ENCODE peak calls at places on chromosome 18, in six cellular contexts. One of them, this sample, is unnamed. For H3K36me3, the result is how much of the 10 kb centered on the place peaks cover.

GRCh38 chr18:74013955-74014354 is 133.7 kb downstream of the FBXO15 start:
- DNase-seq in mesenchymal stem cell: peak
- DNase-seq in IMR-90: peak
- DNase-seq in trophoblast cell: peak
- DNase-seq in neuronal stem cell: no peak
- DNase-seq in H1: no peak
- DNase-seq in this sample: no peak

GRCh38 chr18:8747440-8747937 is 42.1 kb downstream of the MTCL1 start:
- DNase-seq in IMR-90: peak
- DNase-seq in neuronal stem cell: no peak
- DNase-seq in mesenchymal stem cell: peak
- DNase-seq in H1: no peak
- DNase-seq in trophoblast cell: no peak
- DNase-seq in this sample: no peak

GRCh38 chr18:25561923-25562322 is 210.0 kb upstream of the ZNF521 start:
- DNase-seq in H1: no peak
- DNase-seq in trophoblast cell: peak
- DNase-seq in IMR-90: peak
- DNase-seq in mesenchymal stem cell: peak
- DNase-seq in neuronal stem cell: peak
- DNase-seq in this sample: peak

GRCh38 chr18:7158201-7158600 is 40.6 kb upstream of the LAMA1 start:
- DNase-seq in neuronal stem cell: no peak
- DNase-seq in IMR-90: peak
- DNase-seq in H1: peak
- DNase-seq in trophoblast cell: peak
- DNase-seq in mesenchymal stem cell: peak
- DNase-seq in this sample: peak

GRCh38 chr18:62586148-62586774 is 63.4 kb downstream of the ZCCHC2 start:
- DNase-seq in trophoblast cell: peak
- DNase-seq in mesenchymal stem cell: peak
- DNase-seq in neuronal stem cell: peak
- DNase-seq in H1: peak
- DNase-seq in IMR-90: peak
- DNase-seq in this sample: peak

GRCh38 chr18:47795448-47795843 is 135.0 kb downstream of the SMAD2 start:
- DNase-seq in trophoblast cell: no peak
- DNase-seq in neuronal stem cell: no peak
- DNase-seq in IMR-90: no peak
- DNase-seq in H1: no peak
- DNase-seq in mesenchymal stem cell: no peak
- DNase-seq in this sample: no peak

GRCh38 chr18:48293954-48294893 is 115.0 kb downstream of the ZBTB7C start:
- DNase-seq in H1: peak
- DNase-seq in IMR-90: no peak
- DNase-seq in trophoblast cell: peak
- DNase-seq in neuronal stem cell: no peak
- DNase-seq in mesenchymal stem cell: no peak
- DNase-seq in this sample: peak

GRCh38 chr18:1846640-1847039 is 724.7 kb downstream of the METTL4 start:
- DNase-seq in IMR-90: no peak
- DNase-seq in neuronal stem cell: no peak
- DNase-seq in mesenchymal stem cell: no peak
- DNase-seq in H1: no peak
- DNase-seq in trophoblast cell: no peak
- DNase-seq in this sample: no peak

GRCh38 chr18:22171263-22171838 is 2.0 kb downstream of the GATA6 start:
- DNase-seq in neuronal stem cell: no peak
- DNase-seq in H1: peak
- DNase-seq in trophoblast cell: no peak
- DNase-seq in IMR-90: no peak
- DNase-seq in mesenchymal stem cell: no peak
- DNase-seq in this sample: no peak

GRCh38 chr18:48641981-48642380 is 103.2 kb downstream of the CTIF start:
- DNase-seq in IMR-90: peak
- DNase-seq in neuronal stem cell: no peak
- DNase-seq in H1: no peak
- DNase-seq in mesenchymal stem cell: no peak
- DNase-seq in trophoblast cell: no peak
- DNase-seq in this sample: no peak

GRCh38 chr18:50628543-50628905 is 68.6 kb downstream of the MAPK4 start:
- DNase-seq in H1: no peak
- DNase-seq in IMR-90: no peak
- DNase-seq in neuronal stem cell: no peak
- DNase-seq in trophoblast cell: no peak
- DNase-seq in mesenchymal stem cell: no peak
- DNase-seq in this sample: no peak

GRCh38 chr18:50624981-50625380 is 65.1 kb downstream of the MAPK4 start:
- DNase-seq in IMR-90: no peak
- DNase-seq in trophoblast cell: no peak
- DNase-seq in H1: no peak
- DNase-seq in neuronal stem cell: no peak
- DNase-seq in mesenchymal stem cell: no peak
- DNase-seq in this sample: no peak

GRCh38 chr18:50626317-50626716 is 66.4 kb downstream of the MAPK4 start:
- DNase-seq in trophoblast cell: no peak
- DNase-seq in mesenchymal stem cell: no peak
- DNase-seq in H1: no peak
- DNase-seq in IMR-90: no peak
- DNase-seq in neuronal stem cell: no peak
- DNase-seq in this sample: no peak

GRCh38 chr18:50629148-50629631 is 69.3 kb downstream of the MAPK4 start:
- DNase-seq in IMR-90: no peak
- DNase-seq in trophoblast cell: no peak
- DNase-seq in mesenchymal stem cell: no peak
- DNase-seq in neuronal stem cell: no peak
- DNase-seq in H1: no peak
- DNase-seq in this sample: no peak

GRCh38 chr18:50627594-50628542 is 68.0 kb downstream of the MAPK4 start:
- DNase-seq in neuronal stem cell: no peak
- DNase-seq in mesenchymal stem cell: no peak
- DNase-seq in trophoblast cell: no peak
- DNase-seq in H1: no peak
- DNase-seq in IMR-90: no peak
- DNase-seq in this sample: no peak
- H3K18ac ChIP-seq in neuronal stem cell: no peak
- H3K18ac ChIP-seq in mesenchymal stem cell: no peak
- H3K18ac ChIP-seq in trophoblast cell: no peak
- H3K18ac ChIP-seq in H1: no peak
- H3K18ac ChIP-seq in IMR-90: no peak
- H3K18ac ChIP-seq in this sample: no peak

GRCh38 chr18:35335861-35336260 is 8.4 kb downstream of the ZNF24 start:
- DNase-seq in neuronal stem cell: no peak
- DNase-seq in H1: no peak
- DNase-seq in IMR-90: no peak
- DNase-seq in trophoblast cell: no peak
- DNase-seq in mesenchymal stem cell: no peak
- DNase-seq in this sample: no peak

GRCh38 chr18:35331367-35332087 is 12.7 kb downstream of the ZNF24 start:
- DNase-seq in H1: no peak
- DNase-seq in neuronal stem cell: no peak
- DNase-seq in trophoblast cell: no peak
- DNase-seq in IMR-90: no peak
- DNase-seq in mesenchymal stem cell: no peak
- DNase-seq in this sample: no peak

GRCh38 chr18:35334821-35335220 is 9.4 kb downstream of the ZNF24 start:
- DNase-seq in trophoblast cell: no peak
- DNase-seq in IMR-90: peak
- DNase-seq in mesenchymal stem cell: no peak
- DNase-seq in neuronal stem cell: no peak
- DNase-seq in H1: no peak
- DNase-seq in this sample: no peak

GRCh38 chr18:35337256-35337655 is 7.0 kb downstream of the ZNF24 start:
- DNase-seq in neuronal stem cell: no peak
- DNase-seq in IMR-90: no peak
- DNase-seq in H1: no peak
- DNase-seq in trophoblast cell: no peak
- DNase-seq in mesenchymal stem cell: peak
- DNase-seq in this sample: no peak

DNA sequence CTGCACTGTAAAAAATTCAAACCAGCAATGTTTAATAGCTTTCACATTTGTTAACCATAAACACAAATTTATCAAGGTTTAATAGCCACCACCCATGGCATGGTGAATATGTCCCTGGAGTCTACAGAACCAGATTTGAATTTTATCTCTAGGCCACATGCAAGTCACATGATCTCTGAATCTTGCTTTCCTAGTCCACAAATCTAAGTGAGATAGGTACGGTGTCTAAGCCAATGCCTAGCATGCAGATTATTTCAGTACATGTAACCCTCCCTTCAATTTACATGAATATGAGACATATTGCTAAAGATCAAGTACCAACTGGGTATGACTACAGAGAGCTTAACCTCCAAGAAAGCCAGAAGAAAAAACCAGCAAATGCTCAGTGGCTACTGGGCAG is 10.0 kb downstream of the ZNF24 start:
- DNase-seq in neuronal stem cell: no peak
- DNase-seq in trophoblast cell: no peak
- DNase-seq in mesenchymal stem cell: no peak
- DNase-seq in IMR-90: no peak
- DNase-seq in H1: no peak
- DNase-seq in this sample: no peak
- H3K36me3 ChIP-seq in neuronal stem cell: half or more
- H3K36me3 ChIP-seq in trophoblast cell: under half
- H3K36me3 ChIP-seq in mesenchymal stem cell: under half
- H3K36me3 ChIP-seq in IMR-90: under half
- H3K36me3 ChIP-seq in H1: half or more
- H3K36me3 ChIP-seq in this sample: under half

DNA sequence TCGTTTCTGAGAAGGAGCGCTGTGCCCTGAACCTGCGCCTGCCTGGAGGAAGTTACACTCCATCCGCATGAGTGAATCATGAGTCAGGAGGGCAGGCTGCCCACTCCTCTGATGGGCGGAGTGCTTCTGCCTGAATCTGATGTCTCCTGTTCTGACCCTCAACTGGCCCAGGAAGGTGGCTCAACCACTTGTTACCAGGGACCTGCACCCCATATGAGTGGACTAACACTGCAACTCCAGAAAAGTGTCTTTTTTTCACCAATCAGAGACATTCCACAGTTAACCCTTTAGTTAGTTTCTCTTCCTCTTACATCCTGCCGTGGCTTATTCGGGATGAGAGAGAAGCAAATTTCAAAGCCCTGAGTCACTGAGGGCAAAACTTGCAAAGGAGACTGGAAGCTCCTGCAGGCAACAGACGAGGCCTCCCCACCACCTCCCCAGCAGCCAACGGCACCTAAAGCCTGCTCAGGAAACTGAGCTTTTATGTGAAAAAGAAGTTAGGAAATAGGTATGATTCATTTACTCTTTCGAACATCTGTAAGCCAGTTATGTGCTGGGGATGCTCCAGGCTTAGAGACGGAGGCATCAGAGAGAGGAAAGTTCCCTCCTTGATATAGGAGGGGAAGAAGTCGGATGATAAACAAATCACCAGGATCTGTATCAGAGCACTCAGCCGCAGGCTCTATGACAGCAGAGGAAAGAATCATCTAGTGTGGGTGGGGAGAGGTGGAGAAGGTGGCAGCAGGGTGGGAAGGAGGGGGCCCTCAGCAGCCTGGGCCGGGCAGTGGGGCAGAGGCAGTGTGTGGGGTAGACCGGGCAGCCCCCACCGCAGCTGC is 31.0 kb downstream of the MBP start:
- DNase-seq in H1: peak
- DNase-seq in IMR-90: peak
- DNase-seq in trophoblast cell: peak
- DNase-seq in mesenchymal stem cell: peak
- DNase-seq in neuronal stem cell: no peak
- DNase-seq in this sample: peak
- H3K4me3 ChIP-seq in H1: no peak
- H3K4me3 ChIP-seq in IMR-90: peak
- H3K4me3 ChIP-seq in trophoblast cell: no peak
- H3K4me3 ChIP-seq in mesenchymal stem cell: peak
- H3K4me3 ChIP-seq in neuronal stem cell: no peak
- H3K4me3 ChIP-seq in this sample: no peak

GRCh38 chr18:58844871-58845270 is 19.8 kb upstream of the ZNF532 start:
- DNase-seq in neuronal stem cell: no peak
- DNase-seq in H1: no peak
- DNase-seq in trophoblast cell: no peak
- DNase-seq in IMR-90: no peak
- DNase-seq in mesenchymal stem cell: no peak
- DNase-seq in this sample: no peak

GRCh38 chr18:58845913-58846312 is 18.8 kb upstream of the ZNF532 start:
- DNase-seq in H1: no peak
- DNase-seq in neuronal stem cell: no peak
- DNase-seq in IMR-90: no peak
- DNase-seq in mesenchymal stem cell: no peak
- DNase-seq in trophoblast cell: no peak
- DNase-seq in this sample: no peak

GRCh38 chr18:58846325-58846724 is 18.4 kb upstream of the ZNF532 start:
- DNase-seq in IMR-90: no peak
- DNase-seq in H1: no peak
- DNase-seq in mesenchymal stem cell: no peak
- DNase-seq in trophoblast cell: no peak
- DNase-seq in neuronal stem cell: no peak
- DNase-seq in this sample: no peak

GRCh38 chr18:58848685-58849084 is 16.0 kb upstream of the ZNF532 start:
- DNase-seq in trophoblast cell: peak
- DNase-seq in neuronal stem cell: no peak
- DNase-seq in H1: no peak
- DNase-seq in IMR-90: peak
- DNase-seq in mesenchymal stem cell: no peak
- DNase-seq in this sample: peak

GRCh38 chr18:58847383-58848071 is 17.1 kb upstream of the ZNF532 start:
- DNase-seq in neuronal stem cell: peak
- DNase-seq in H1: peak
- DNase-seq in IMR-90: no peak
- DNase-seq in mesenchymal stem cell: no peak
- DNase-seq in trophoblast cell: peak
- DNase-seq in this sample: peak
- H3K18ac ChIP-seq in neuronal stem cell: peak
- H3K18ac ChIP-seq in H1: peak
- H3K18ac ChIP-seq in IMR-90: no peak
- H3K18ac ChIP-seq in mesenchymal stem cell: peak
- H3K18ac ChIP-seq in trophoblast cell: peak
- H3K18ac ChIP-seq in this sample: peak

DNA sequence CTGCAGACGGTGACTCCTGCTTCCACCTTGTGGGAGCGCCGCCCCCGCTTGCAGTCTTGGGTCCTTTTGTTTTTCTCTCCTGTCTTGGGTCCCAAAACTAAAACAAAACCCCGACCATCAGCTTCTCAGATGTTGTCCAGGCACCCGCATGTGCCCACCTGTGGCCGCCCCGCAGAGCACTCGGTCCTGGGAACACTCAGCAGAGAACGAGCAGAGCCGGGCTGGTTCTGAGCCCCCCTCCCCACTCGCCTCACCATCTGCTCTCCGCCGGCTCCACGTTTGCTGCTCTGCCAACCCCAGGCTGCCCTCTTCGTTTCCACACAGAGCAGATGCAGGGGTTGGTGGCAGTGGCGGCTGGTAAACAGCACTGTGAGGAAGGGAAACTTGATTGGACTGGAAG is 38.5 kb downstream of the CTDP1 start:
- DNase-seq in IMR-90: no peak
- DNase-seq in H1: no peak
- DNase-seq in trophoblast cell: no peak
- DNase-seq in mesenchymal stem cell: no peak
- DNase-seq in neuronal stem cell: no peak
- DNase-seq in this sample: no peak
- H3K36me3 ChIP-seq in IMR-90: half or more
- H3K36me3 ChIP-seq in H1: under half
- H3K36me3 ChIP-seq in trophoblast cell: half or more
- H3K36me3 ChIP-seq in mesenchymal stem cell: half or more
- H3K36me3 ChIP-seq in neuronal stem cell: half or more
- H3K36me3 ChIP-seq in this sample: under half

GRCh38 chr18:77066689-77067088 is 65.9 kb downstream of the MBP start:
- DNase-seq in trophoblast cell: no peak
- DNase-seq in neuronal stem cell: no peak
- DNase-seq in mesenchymal stem cell: no peak
- DNase-seq in IMR-90: no peak
- DNase-seq in H1: no peak
- DNase-seq in this sample: no peak
- H3K4me3 ChIP-seq in trophoblast cell: no peak
- H3K4me3 ChIP-seq in neuronal stem cell: no peak
- H3K4me3 ChIP-seq in mesenchymal stem cell: no peak
- H3K4me3 ChIP-seq in IMR-90: no peak
- H3K4me3 ChIP-seq in H1: no peak
- H3K4me3 ChIP-seq in this sample: no peak

This sample was measured in mesendoderm.